ENCODE peak calls at places on chromosome 22, in seven cellular contexts. H, F, G, I, B, D and V are unnamed samples.

GRCh38 chr22:28497188-28497587 is 182.5 kb downstream of the TTC28 start:
- DNase-seq in H (no peak), F (no peak), G (no peak), I (no peak), B (peak; percentile 8), D (peak; percentile 39), V (no peak)

GRCh38 chr22:42649261-42650056 is at the start of gene CYB5R3:
- DNase-seq in H (peak; percentile 86), F (peak; percentile 82), G (peak; percentile 83), I (peak; percentile 89), B (peak; percentile 82), D (peak; percentile 85), V (peak; percentile 93)

GRCh38 chr22:43186272-43187170 is at the start of gene TTLL12:
- DNase-seq in H (peak; percentile 35), F (peak; percentile 27), G (peak; percentile 67), I (peak; percentile 70), B (peak; percentile 44), D (peak; percentile 60), V (peak; percentile 91)

GRCh38 chr22:40331706-40332105 is 14.6 kb upstream of the ADSL start:
- DNase-seq in H (no peak), F (no peak), G (no peak), I (no peak), B (no peak), D (no peak), V (no peak)

GRCh38 chr22:10961043-10961860 is 4566.7 kb upstream of the OR11H1 start:
- DNase-seq in H (no peak), F (no peak), G (no peak), I (no peak), B (no peak), D (no peak), V (peak; percentile 4)

GRCh38 chr22:39356464-39356863 is 6.7 kb downstream of the SYNGR1 start:
- DNase-seq in H (no peak), F (no peak), G (no peak), I (no peak), B (no peak), D (no peak), V (no peak)

GRCh38 chr22:37982151-37982838 is 2.1 kb downstream of the SOX10 start:
- DNase-seq in H (no peak), F (no peak), G (no peak), I (no peak), B (no peak), D (no peak), V (no peak)

GRCh38 chr22:31102441-31103081 is 4.8 kb downstream of the SELENOM start:
- DNase-seq in H (peak; percentile 83), F (peak; percentile 58), G (peak; percentile 37), I (peak; percentile 72), B (peak; percentile 97), D (peak; percentile 96), V (peak; percentile 94)

GRCh38 chr22:48428556-48429371 is 1398.9 kb downstream of the BRD1 start:
- DNase-seq in H (no peak), F (no peak), G (no peak), I (no peak), B (no peak), D (peak; percentile 95), V (no peak)

GRCh38 chr22:42438293-42438650 is 6.1 kb upstream of the NFAM1 start:
- DNase-seq in H (no peak), F (no peak), G (no peak), I (no peak), B (no peak), D (no peak), V (no peak)

GRCh38 chr22:36532466-36532865 is 3.5 kb upstream of the EIF3D start:
- DNase-seq in H (no peak), F (no peak), G (no peak), I (no peak), B (no peak), D (no peak), V (no peak)

GRCh38 chr22:36528336-36528735 is 630 bp downstream of the EIF3D start:
- DNase-seq in H (peak; percentile 5), F (no peak), G (no peak), I (no peak), B (peak; percentile 24), D (no peak), V (peak; percentile 29)

GRCh38 chr22:36528795-36529718 is at the start of gene EIF3D:
- DNase-seq in H (peak; percentile 100), F (peak; percentile 100), G (peak; percentile 99), I (peak; percentile 98), B (peak; percentile 100), D (peak; percentile 100), V (peak; percentile 99)
- TF ChIP-seq CTCF in H (no peak), F (no peak), G (peak; percentile 32), I (no peak), B (no peak), D (no peak), V (no peak)

DNA sequence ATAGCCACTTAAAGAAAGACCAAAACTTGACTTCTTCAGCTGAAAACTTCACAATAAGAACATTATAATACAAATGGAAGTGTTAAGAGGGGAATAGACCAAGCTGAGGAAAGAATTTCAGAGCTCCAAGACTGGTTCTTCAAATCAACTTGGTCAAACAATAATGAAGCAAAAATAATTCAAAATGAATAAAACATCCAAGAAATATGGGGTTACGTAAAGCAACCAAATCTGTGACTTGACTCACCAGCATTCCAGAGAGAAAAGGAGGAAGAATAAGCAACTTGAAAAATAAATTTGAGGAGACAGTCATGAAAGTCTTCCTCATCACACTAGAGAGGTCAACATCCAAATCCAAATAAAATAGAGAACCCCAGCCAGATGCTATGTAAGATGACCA is 31.4 kb downstream of the XKR3 start:
- DNase-seq in H (no peak), F (no peak), G (no peak), I (no peak), B (no peak), D (no peak), V (no peak)
- H3K4me3 ChIP-seq in H (no peak overlapping the region), F (no peak overlapping the region), G (no peak overlapping the region), I (no peak overlapping the region), B (no peak overlapping the region), D (no peak overlapping the region), V (no peak overlapping the region)

DNA sequence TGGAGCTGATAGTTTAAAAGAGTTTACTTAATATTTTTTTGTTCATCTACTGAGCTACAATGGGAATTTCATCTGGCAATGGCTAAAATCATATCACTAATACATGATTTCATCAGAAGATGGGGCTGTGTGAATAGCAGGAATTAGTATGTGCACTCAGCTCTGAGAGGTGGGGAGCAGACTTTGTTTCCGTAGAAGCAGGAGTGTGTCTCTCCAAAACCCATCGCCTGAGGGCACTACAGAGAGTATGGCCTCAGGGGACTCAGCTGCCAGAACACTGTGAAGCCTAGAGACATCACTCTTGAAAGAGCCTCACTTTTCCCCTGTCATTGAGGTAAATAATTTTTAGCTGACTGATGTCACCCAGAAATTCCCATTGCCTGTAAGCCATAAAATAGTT is 261.4 kb upstream of the ISX start:
- DNase-seq in H (no peak), F (no peak), G (no peak), I (no peak), B (no peak), D (peak; percentile 28), V (peak; percentile 15)
- TF ChIP-seq CTCF in H (no peak), F (no peak), G (no peak), I (no peak), B (no peak), D (peak; percentile 13), V (no peak)

GRCh38 chr22:20957691-20958440 is 9.2 kb upstream of the AIFM3 start:
- DNase-seq in H (no peak), F (no peak), G (peak; percentile 46), I (peak; percentile 33), B (no peak), D (peak; percentile 24), V (peak; percentile 71)
- H3K4me3 ChIP-seq in H (peak overlapping the region; percentile 55), F (peak overlapping the region; percentile 16), G (peak overlapping the region; percentile 44), I (peak overlapping the region; percentile 70), B (peak overlapping the region; percentile 67), D (peak overlapping the region; percentile 80), V (peak overlapping the region; percentile 86)

GRCh38 chr22:33918676-33919590 is 1.3 kb downstream of the LARGE1 start:
- DNase-seq in H (no peak), F (no peak), G (no peak), I (no peak), B (no peak), D (peak; percentile 43), V (no peak)

GRCh38 chr22:33920927-33921575 is 775 bp upstream of the LARGE1 start:
- DNase-seq in H (peak; percentile 94), F (peak; percentile 96), G (peak; percentile 99), I (peak; percentile 100), B (peak; percentile 96), D (peak; percentile 96), V (peak; percentile 99)

GRCh38 chr22:33919591-33920501 is at the start of gene LARGE1:
- DNase-seq in H (no peak), F (peak; percentile 55), G (peak; percentile 72), I (peak; percentile 37), B (peak; percentile 31), D (peak; percentile 28), V (peak; percentile 76)

GRCh38 chr22:33914699-33915098 is 5.6 kb downstream of the LARGE1 start:
- DNase-seq in H (no peak), F (no peak), G (no peak), I (no peak), B (no peak), D (no peak), V (no peak)

DNA sequence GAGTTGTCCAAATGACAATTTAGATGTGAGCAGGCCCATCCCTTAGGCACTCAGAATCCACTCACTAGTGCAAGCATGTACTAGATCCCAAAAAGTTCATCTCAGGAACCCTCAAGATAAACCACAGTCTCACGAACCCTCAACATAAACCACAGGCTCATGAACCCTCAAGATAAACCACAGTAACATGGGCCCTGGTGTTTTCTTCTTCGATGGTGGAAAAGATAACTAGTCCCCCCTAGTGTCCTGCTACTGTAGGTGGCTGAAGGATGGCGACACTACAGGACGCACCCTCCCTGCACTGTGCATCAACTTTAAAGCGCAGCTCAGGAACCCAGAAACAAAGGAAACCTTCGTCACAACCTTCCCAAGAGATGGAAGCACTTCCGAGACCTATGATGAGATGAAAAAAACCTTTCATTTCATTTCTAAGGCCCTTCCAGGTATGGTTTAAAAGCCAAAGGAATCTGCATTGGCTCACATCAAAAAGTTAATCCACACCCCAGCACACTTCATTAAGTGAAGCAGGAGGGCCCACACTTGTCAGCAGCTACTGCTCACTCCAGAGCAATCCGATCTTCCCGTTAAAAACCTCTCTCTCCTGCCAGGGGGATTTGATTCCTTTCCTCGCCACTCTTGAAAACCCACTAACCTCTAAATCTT is 2.4 kb downstream of the LARGE1 start:
- DNase-seq in H (no peak), F (no peak), G (no peak), I (no peak), B (no peak), D (peak; percentile 32), V (peak; percentile 37)
- TF ChIP-seq CTCF in H (peak; percentile 7), F (no peak), G (no peak), I (peak; percentile 39), B (no peak), D (peak; percentile 52), V (peak; percentile 29)

DNA sequence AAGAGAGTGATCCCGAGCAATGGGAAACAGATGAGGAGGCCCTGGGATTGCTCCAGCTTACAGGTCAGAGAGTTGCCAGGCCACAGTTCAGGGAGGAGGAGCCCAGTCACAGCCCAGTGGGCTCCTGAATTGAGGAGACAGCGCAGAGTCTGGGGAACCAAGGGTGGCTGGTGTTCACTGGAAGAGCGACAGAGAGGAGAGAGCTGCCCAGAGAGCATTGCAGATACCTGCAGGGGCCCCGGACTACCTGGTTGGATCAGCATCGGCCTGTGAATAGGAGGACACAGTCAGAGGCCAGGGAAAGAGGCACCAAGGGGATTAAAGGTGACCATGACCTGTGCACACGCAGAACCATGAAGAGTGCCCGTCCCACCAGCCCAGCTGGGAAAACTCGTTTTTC is 648.6 kb downstream of the TBC1D22A start:
- DNase-seq in H (no peak), F (no peak), G (no peak), I (no peak), B (no peak), D (no peak), V (no peak)
- H3K4me3 ChIP-seq in H (no peak overlapping the region), F (no peak overlapping the region), G (no peak overlapping the region), I (no peak overlapping the region), B (no peak overlapping the region), D (no peak overlapping the region), V (no peak overlapping the region)

GRCh38 chr22:23857606-23858483 is at the start of gene SLC2A11:
- DNase-seq in H (peak; percentile 96), F (peak; percentile 93), G (peak; percentile 98), I (peak; percentile 97), B (peak; percentile 98), D (peak; percentile 96), V (peak; percentile 100)
- TF ChIP-seq CTCF in H (peak; percentile 37), F (peak; percentile 22), G (peak; percentile 47), I (peak; percentile 52), B (peak; percentile 27), D (peak; percentile 39), V (peak; percentile 21)